ENCODE peak calls at places on chromosomes 4 and X, in six cellular contexts. One of them, this sample, is unnamed.

GRCh38 chrX:87571965-87572364 is 54.4 kb downstream of the KLHL4 start:
- DNase-seq in NCI-H69: no peak
- DNase-seq in stomach: no peak
- DNase-seq in fibroblast of the conjunctiva: peak
- DNase-seq in LHCN-M2: peak
- DNase-seq in activated CD4-positive, CD25-positive, alpha-beta regulatory T cell: no peak
- DNase-seq in this sample: no peak

GRCh38 chr4:38909015-38909414 is 41.4 kb downstream of the FAM114A1 start:
- DNase-seq in NCI-H69: no peak
- DNase-seq in stomach: no peak
- DNase-seq in LHCN-M2: no peak
- DNase-seq in activated CD4-positive, CD25-positive, alpha-beta regulatory T cell: no peak
- DNase-seq in fibroblast of the conjunctiva: no peak
- DNase-seq in this sample: no peak

GRCh38 chr4:48836658-48837057 is 5.8 kb downstream of the OCIAD1 start:
- DNase-seq in LHCN-M2: no peak
- DNase-seq in stomach: no peak
- DNase-seq in fibroblast of the conjunctiva: no peak
- DNase-seq in NCI-H69: no peak
- DNase-seq in activated CD4-positive, CD25-positive, alpha-beta regulatory T cell: no peak
- DNase-seq in this sample: no peak

GRCh38 chrX:144715356-144715755 is 531.9 kb upstream of the SPANXN1 start:
- DNase-seq in fibroblast of the conjunctiva: no peak
- DNase-seq in stomach: no peak
- DNase-seq in LHCN-M2: peak
- DNase-seq in activated CD4-positive, CD25-positive, alpha-beta regulatory T cell: no peak
- DNase-seq in NCI-H69: no peak
- DNase-seq in this sample: no peak

GRCh38 chr4:20520901-20521300 is 179.4 kb upstream of the PACRGL start:
- DNase-seq in activated CD4-positive, CD25-positive, alpha-beta regulatory T cell: no peak
- DNase-seq in LHCN-M2: peak
- DNase-seq in stomach: no peak
- DNase-seq in fibroblast of the conjunctiva: peak
- DNase-seq in NCI-H69: no peak
- DNase-seq in this sample: no peak

GRCh38 chrX:53223068-53223693 is 1.8 kb downstream of the KDM5C start:
- DNase-seq in NCI-H69: peak
- DNase-seq in activated CD4-positive, CD25-positive, alpha-beta regulatory T cell: no peak
- DNase-seq in stomach: no peak
- DNase-seq in LHCN-M2: no peak
- DNase-seq in fibroblast of the conjunctiva: no peak
- DNase-seq in this sample: no peak

GRCh38 chrX:41333744-41333993 is 293 bp upstream of the DDX3X start:
- DNase-seq in NCI-H69: peak
- DNase-seq in activated CD4-positive, CD25-positive, alpha-beta regulatory T cell: peak
- DNase-seq in LHCN-M2: peak
- DNase-seq in stomach: no peak
- DNase-seq in fibroblast of the conjunctiva: peak
- DNase-seq in this sample: peak

GRCh38 chr4:6010789-6011188 is 7.4 kb downstream of the C4orf50 start:
- DNase-seq in stomach: no peak
- DNase-seq in NCI-H69: no peak
- DNase-seq in activated CD4-positive, CD25-positive, alpha-beta regulatory T cell: no peak
- DNase-seq in LHCN-M2: no peak
- DNase-seq in fibroblast of the conjunctiva: no peak
- DNase-seq in this sample: no peak

GRCh38 chr4:5954056-5954760 is 61.3 kb upstream of the CRMP1 start:
- DNase-seq in fibroblast of the conjunctiva: no peak
- DNase-seq in activated CD4-positive, CD25-positive, alpha-beta regulatory T cell: no peak
- DNase-seq in LHCN-M2: no peak
- DNase-seq in stomach: no peak
- DNase-seq in NCI-H69: no peak
- DNase-seq in this sample: no peak

GRCh38 chrX:135481696-135482179 is 38.7 kb upstream of the INTS6L start:
- DNase-seq in NCI-H69: peak
- DNase-seq in stomach: no peak
- DNase-seq in activated CD4-positive, CD25-positive, alpha-beta regulatory T cell: no peak
- DNase-seq in fibroblast of the conjunctiva: no peak
- DNase-seq in LHCN-M2: no peak
- DNase-seq in this sample: no peak

GRCh38 chrX:36963852-36964251 is 44.3 kb upstream of the FAM47C start:
- DNase-seq in LHCN-M2: no peak
- DNase-seq in NCI-H69: no peak
- DNase-seq in activated CD4-positive, CD25-positive, alpha-beta regulatory T cell: no peak
- DNase-seq in fibroblast of the conjunctiva: no peak
- DNase-seq in stomach: no peak
- DNase-seq in this sample: no peak

GRCh38 chr4:91373546-91373945 is 930.2 kb upstream of the GRID2 start:
- DNase-seq in fibroblast of the conjunctiva: no peak
- DNase-seq in NCI-H69: no peak
- DNase-seq in LHCN-M2: no peak
- DNase-seq in stomach: no peak
- DNase-seq in activated CD4-positive, CD25-positive, alpha-beta regulatory T cell: no peak
- DNase-seq in this sample: no peak

GRCh38 chr4:152328595-152328994 is 207.3 kb downstream of the FBXW7 start:
- DNase-seq in stomach: no peak
- DNase-seq in LHCN-M2: no peak
- DNase-seq in fibroblast of the conjunctiva: peak
- DNase-seq in activated CD4-positive, CD25-positive, alpha-beta regulatory T cell: no peak
- DNase-seq in NCI-H69: peak
- DNase-seq in this sample: no peak

GRCh38 chrX:630007-630921 is at the start of gene SHOX:
- DNase-seq in activated CD4-positive, CD25-positive, alpha-beta regulatory T cell: no peak
- DNase-seq in LHCN-M2: no peak
- DNase-seq in fibroblast of the conjunctiva: peak
- DNase-seq in NCI-H69: no peak
- DNase-seq in stomach: no peak
- DNase-seq in this sample: no peak

GRCh38 chr4:11158971-11159370 is 269.7 kb downstream of the HS3ST1 start:
- DNase-seq in LHCN-M2: peak
- DNase-seq in fibroblast of the conjunctiva: no peak
- DNase-seq in stomach: no peak
- DNase-seq in NCI-H69: no peak
- DNase-seq in activated CD4-positive, CD25-positive, alpha-beta regulatory T cell: no peak
- DNase-seq in this sample: no peak

GRCh38 chrX:118571829-118572228 is 76.2 kb downstream of the DOCK11 start:
- DNase-seq in stomach: no peak
- DNase-seq in LHCN-M2: no peak
- DNase-seq in activated CD4-positive, CD25-positive, alpha-beta regulatory T cell: no peak
- DNase-seq in NCI-H69: no peak
- DNase-seq in fibroblast of the conjunctiva: peak
- DNase-seq in this sample: no peak

GRCh38 chr4:128727658-128728057 is 81.8 kb upstream of the JADE1 start:
- DNase-seq in activated CD4-positive, CD25-positive, alpha-beta regulatory T cell: no peak
- DNase-seq in LHCN-M2: no peak
- DNase-seq in stomach: no peak
- DNase-seq in fibroblast of the conjunctiva: no peak
- DNase-seq in NCI-H69: no peak
- DNase-seq in this sample: no peak

GRCh38 chrX:150436200-150436599 is 73.1 kb downstream of the MAMLD1 start:
- DNase-seq in NCI-H69: no peak
- DNase-seq in stomach: no peak
- DNase-seq in activated CD4-positive, CD25-positive, alpha-beta regulatory T cell: no peak
- DNase-seq in LHCN-M2: peak
- DNase-seq in fibroblast of the conjunctiva: no peak
- DNase-seq in this sample: no peak

GRCh38 chr4:8571702-8572685 is 8.2 kb upstream of the GPR78 start:
- DNase-seq in NCI-H69: peak
- DNase-seq in activated CD4-positive, CD25-positive, alpha-beta regulatory T cell: no peak
- DNase-seq in LHCN-M2: no peak
- DNase-seq in fibroblast of the conjunctiva: no peak
- DNase-seq in stomach: no peak
- DNase-seq in this sample: no peak

GRCh38 chr4:113350576-113350975 is 301.1 kb downstream of the ANK2 start:
- DNase-seq in NCI-H69: no peak
- DNase-seq in stomach: no peak
- DNase-seq in LHCN-M2: peak
- DNase-seq in activated CD4-positive, CD25-positive, alpha-beta regulatory T cell: no peak
- DNase-seq in fibroblast of the conjunctiva: no peak
- DNase-seq in this sample: no peak

GRCh38 chr4:57020467-57021101 is 41.9 kb downstream of the POLR2B start:
- DNase-seq in stomach: no peak
- DNase-seq in fibroblast of the conjunctiva: peak
- DNase-seq in NCI-H69: no peak
- DNase-seq in LHCN-M2: peak
- DNase-seq in activated CD4-positive, CD25-positive, alpha-beta regulatory T cell: no peak
- DNase-seq in this sample: no peak

GRCh38 chr4:153113061-153113837 is 91.0 kb upstream of the TRIM2 start:
- DNase-seq in activated CD4-positive, CD25-positive, alpha-beta regulatory T cell: no peak
- DNase-seq in LHCN-M2: peak
- DNase-seq in fibroblast of the conjunctiva: no peak
- DNase-seq in NCI-H69: peak
- DNase-seq in stomach: no peak
- DNase-seq in this sample: no peak

GRCh38 chr4:158796370-158797140 is 27.7 kb downstream of the FNIP2 start:
- DNase-seq in NCI-H69: no peak
- DNase-seq in activated CD4-positive, CD25-positive, alpha-beta regulatory T cell: no peak
- DNase-seq in stomach: no peak
- DNase-seq in fibroblast of the conjunctiva: no peak
- DNase-seq in LHCN-M2: peak
- DNase-seq in this sample: no peak

GRCh38 chr4:34850426-34850825 is 1393.9 kb downstream of the ARAP2 start:
- DNase-seq in stomach: no peak
- DNase-seq in activated CD4-positive, CD25-positive, alpha-beta regulatory T cell: no peak
- DNase-seq in fibroblast of the conjunctiva: no peak
- DNase-seq in LHCN-M2: no peak
- DNase-seq in NCI-H69: no peak
- DNase-seq in this sample: no peak

GRCh38 chr4:41505161-41505653 is 32.8 kb upstream of the LIMCH1 start:
- DNase-seq in NCI-H69: peak
- DNase-seq in LHCN-M2: peak
- DNase-seq in fibroblast of the conjunctiva: no peak
- DNase-seq in stomach: no peak
- DNase-seq in activated CD4-positive, CD25-positive, alpha-beta regulatory T cell: no peak
- DNase-seq in this sample: no peak

GRCh38 chrX:118251251-118251650 is 94.7 kb upstream of the WDR44 start:
- DNase-seq in fibroblast of the conjunctiva: no peak
- DNase-seq in LHCN-M2: no peak
- DNase-seq in NCI-H69: no peak
- DNase-seq in activated CD4-positive, CD25-positive, alpha-beta regulatory T cell: no peak
- DNase-seq in stomach: no peak
- DNase-seq in this sample: no peak

GRCh38 chr4:54439831-54440243 is 210.7 kb downstream of the PDGFRA start:
- DNase-seq in NCI-H69: peak
- DNase-seq in LHCN-M2: peak
- DNase-seq in fibroblast of the conjunctiva: peak
- DNase-seq in activated CD4-positive, CD25-positive, alpha-beta regulatory T cell: no peak
- DNase-seq in stomach: no peak
- DNase-seq in this sample: no peak

GRCh38 chrX:106177106-106177981 is 9.2 kb downstream of the PWWP3B start:
- DNase-seq in activated CD4-positive, CD25-positive, alpha-beta regulatory T cell: no peak
- DNase-seq in stomach: no peak
- DNase-seq in NCI-H69: no peak
- DNase-seq in fibroblast of the conjunctiva: peak
- DNase-seq in LHCN-M2: peak
- DNase-seq in this sample: no peak

GRCh38 chr4:139403457-139403856 is 50.5 kb upstream of the RAB33B start:
- DNase-seq in activated CD4-positive, CD25-positive, alpha-beta regulatory T cell: no peak
- DNase-seq in stomach: no peak
- DNase-seq in NCI-H69: peak
- DNase-seq in LHCN-M2: no peak
- DNase-seq in fibroblast of the conjunctiva: no peak
- DNase-seq in this sample: no peak

GRCh38 chrX:43500240-43500639 is 155.9 kb upstream of the MAOA start:
- DNase-seq in activated CD4-positive, CD25-positive, alpha-beta regulatory T cell: no peak
- DNase-seq in fibroblast of the conjunctiva: no peak
- DNase-seq in LHCN-M2: no peak
- DNase-seq in stomach: no peak
- DNase-seq in NCI-H69: no peak
- DNase-seq in this sample: no peak

GRCh38 chr4:119652978-119653377 is 24.4 kb upstream of the PDE5A start:
- DNase-seq in fibroblast of the conjunctiva: no peak
- DNase-seq in stomach: no peak
- DNase-seq in NCI-H69: no peak
- DNase-seq in LHCN-M2: no peak
- DNase-seq in activated CD4-positive, CD25-positive, alpha-beta regulatory T cell: no peak
- DNase-seq in this sample: no peak

GRCh38 chr4:90030953-90031352 is 96.2 kb upstream of the CCSER1 start:
- DNase-seq in stomach: no peak
- DNase-seq in activated CD4-positive, CD25-positive, alpha-beta regulatory T cell: no peak
- DNase-seq in NCI-H69: peak
- DNase-seq in LHCN-M2: no peak
- DNase-seq in fibroblast of the conjunctiva: no peak
- DNase-seq in this sample: no peak

GRCh38 chrX:150649096-150649870 is 43.9 kb upstream of the MTMR1 start:
- DNase-seq in LHCN-M2: peak
- DNase-seq in NCI-H69: no peak
- DNase-seq in fibroblast of the conjunctiva: peak
- DNase-seq in activated CD4-positive, CD25-positive, alpha-beta regulatory T cell: no peak
- DNase-seq in stomach: no peak
- DNase-seq in this sample: no peak

GRCh38 chrX:2313864-2314646 is 186.7 kb downstream of the DHRSX start:
- DNase-seq in LHCN-M2: no peak
- DNase-seq in NCI-H69: no peak
- DNase-seq in activated CD4-positive, CD25-positive, alpha-beta regulatory T cell: no peak
- DNase-seq in fibroblast of the conjunctiva: no peak
- DNase-seq in stomach: no peak
- DNase-seq in this sample: no peak

GRCh38 chr4:185797596-185797995 is 14.4 kb downstream of the SORBS2 start:
- DNase-seq in LHCN-M2: no peak
- DNase-seq in NCI-H69: no peak
- DNase-seq in stomach: no peak
- DNase-seq in activated CD4-positive, CD25-positive, alpha-beta regulatory T cell: no peak
- DNase-seq in fibroblast of the conjunctiva: no peak
- DNase-seq in this sample: no peak

GRCh38 chr4:40515037-40515397 is 114.6 kb downstream of the RBM47 start:
- DNase-seq in fibroblast of the conjunctiva: no peak
- DNase-seq in NCI-H69: no peak
- DNase-seq in LHCN-M2: no peak
- DNase-seq in activated CD4-positive, CD25-positive, alpha-beta regulatory T cell: no peak
- DNase-seq in stomach: peak
- DNase-seq in this sample: no peak

This sample was measured in cerebellar nuclear complex.